ENCODE peak calls at places on chromosomes 4 and X, in ten cellular contexts. T, X, H, D, E, L, Y, N, K and U are unnamed samples.
A peak's percentile ranks its signal among the peaks of the same experiment; 100 is the strongest.

GRCh38 chrX:151901821-151902220 is 10.9 kb upstream of the MAGEA4 start:
- DNase-seq in K (no peak), N (no peak), E (no peak), Y (peak; percentile 54), D (no peak), X (no peak), L (no peak), T (no peak), H (no peak), U (no peak)

GRCh38 chr4:168071304-168071703 is 21.0 kb upstream of the ANXA10 start:
- DNase-seq in E (no peak), L (no peak), K (no peak), X (no peak), Y (peak; percentile 4), H (no peak), T (no peak), N (peak; percentile 49), D (no peak), U (no peak)

GRCh38 chr4:156598138-156598681 is 373.4 kb downstream of the PDGFC start:
- DNase-seq in Y (no peak), X (no peak), T (no peak), L (no peak), H (peak; percentile 6), N (no peak), K (no peak), D (no peak), E (no peak), U (peak; percentile 1)

GRCh38 chrX:115330498-115331138 is 41.1 kb downstream of the LUZP4 start:
- DNase-seq in E (peak; percentile 16), N (peak; percentile 49), K (peak; percentile 44), H (peak; percentile 57), D (peak; percentile 78), L (peak; percentile 5), X (peak; percentile 12), Y (peak; percentile 71), T (no peak), U (peak; percentile 49)

GRCh38 chr4:78310732-78311100 is 240.9 kb upstream of the ANXA3 start:
- DNase-seq in L (no peak), N (no peak), E (no peak), X (no peak), K (no peak), H (no peak), D (no peak), Y (no peak), T (no peak), U (no peak)

GRCh38 chrX:44036336-44036735 is 63.1 kb upstream of the NDP start:
- DNase-seq in K (no peak), H (no peak), N (no peak), T (peak; percentile 50), L (no peak), X (no peak), D (no peak), Y (peak; percentile 69), E (peak; percentile 37), U (no peak)

GRCh38 chrX:20653070-20653469 is 386.4 kb upstream of the RPS6KA3 start:
- DNase-seq in E (no peak), D (no peak), T (peak; percentile 20), L (no peak), Y (peak; percentile 9), K (no peak), X (no peak), H (no peak), N (no peak), U (peak; percentile 4)

GRCh38 chr4:140309124-140309870 is 64.1 kb upstream of the SCOC start:
- DNase-seq in H (no peak), Y (peak; percentile 71), L (no peak), E (peak; percentile 22), T (no peak), D (peak; percentile 78), N (peak; percentile 12), K (no peak), X (no peak), U (peak; percentile 6)

GRCh38 chr4:76307670-76308014 is 1.1 kb downstream of the STBD1 start:
- DNase-seq in X (no peak), Y (peak; percentile 26), T (no peak), H (no peak), L (no peak), N (peak; percentile 62), E (no peak), D (no peak), K (no peak), U (no peak)

GRCh38 chr4:182449186-182449880 is 206.1 kb downstream of the TENM3 start:
- DNase-seq in N (peak; percentile 9), K (no peak), T (no peak), H (no peak), X (peak; percentile 40), Y (no peak), D (no peak), L (no peak), E (no peak), U (no peak)

GRCh38 chrX:69124108-69124507 is 41.1 kb downstream of the PJA1 start:
- DNase-seq in K (no peak), N (no peak), T (no peak), X (no peak), H (no peak), L (no peak), E (no peak), D (no peak), Y (peak; percentile 56), U (no peak)

GRCh38 chrX:151729056-151729725 is 5.4 kb upstream of the CNGA2 start:
- DNase-seq in H (no peak), X (no peak), L (no peak), E (no peak), T (no peak), K (no peak), N (no peak), D (no peak), Y (no peak), U (no peak)

GRCh38 chrX:85111347-85111746 is 107.7 kb downstream of the APOOL start:
- DNase-seq in T (no peak), X (no peak), L (no peak), Y (peak; percentile 31), E (no peak), H (no peak), K (peak; percentile 5), D (no peak), N (peak; percentile 46), U (no peak)

GRCh38 chrX:84047339-84047738 is 140.7 kb downstream of the RPS6KA6 start:
- DNase-seq in H (no peak), E (no peak), L (no peak), Y (no peak), D (peak; percentile 47), N (no peak), T (no peak), K (no peak), X (no peak), U (no peak)

GRCh38 chr4:163495900-163496299 is 1.4 kb downstream of the TMA16 start:
- DNase-seq in X (no peak), H (no peak), N (peak; percentile 11), D (no peak), K (no peak), Y (no peak), E (no peak), L (peak; percentile 53), T (no peak), U (peak; percentile 5)

GRCh38 chrX:14039344-14039743 is 9.7 kb upstream of the GEMIN8 start:
- DNase-seq in H (no peak), K (peak; percentile 36), D (peak; percentile 66), T (no peak), N (peak; percentile 45), X (no peak), E (no peak), Y (peak; percentile 39), L (peak; percentile 30), U (peak; percentile 59)

GRCh38 chrX:4043951-4044350 is 330.5 kb upstream of the PRKX start:
- DNase-seq in Y (no peak), L (no peak), E (no peak), X (no peak), K (no peak), T (no peak), D (no peak), N (no peak), H (peak; percentile 46), U (no peak)